ENCODE peak calls at places on chromosome 2, in five cellular contexts. V, H, U, Z and C are unnamed samples.

GRCh38 chr2:62467100-62467474 is 38.9 kb downstream of the TMEM17 start:
- DNase-seq in H (no peak), U (no peak), Z (no peak), V (no peak), C (peak; percentile 14)

GRCh38 chr2:47309952-47310800 is 92.8 kb upstream of the MSH2 start:
- DNase-seq in Z (no peak), V (peak; percentile 70), U (no peak), H (no peak), C (peak; percentile 98)

GRCh38 chr2:171811229-171811628 is 82.8 kb downstream of the SLC25A12 start:
- DNase-seq in V (no peak), H (no peak), U (peak; percentile 8), Z (no peak), C (peak; percentile 2)

GRCh38 chr2:238696323-238696722 is 151.6 kb upstream of the TWIST2 start:
- DNase-seq in Z (no peak), V (no peak), H (no peak), U (no peak), C (no peak)

GRCh38 chr2:9758741-9759140 is 84.5 kb upstream of the TAF1B start:
- DNase-seq in U (no peak), Z (no peak), H (no peak), V (no peak), C (no peak)

GRCh38 chr2:108594132-108594981 is 60.1 kb downstream of the LIMS1 start:
- DNase-seq in V (no peak), H (no peak), Z (no peak), U (peak; percentile 62), C (peak; percentile 76)

GRCh38 chr2:183124957-183125255 is 663 bp downstream of the NUP35 start:
- DNase-seq in U (no peak), V (no peak), H (no peak), Z (no peak), C (no peak)

GRCh38 chr2:153299809-153300208 is 178.8 kb downstream of the RPRM start:
- DNase-seq in V (no peak), H (no peak), Z (no peak), U (no peak), C (no peak)

GRCh38 chr2:120208381-120209353 is 14.5 kb downstream of the TMEM185B start:
- DNase-seq in U (no peak), Z (no peak), H (no peak), V (no peak), C (no peak)

GRCh38 chr2:11065833-11066232 is 89.4 kb upstream of the SLC66A3 start:
- DNase-seq in V (no peak), U (no peak), H (no peak), Z (no peak), C (no peak)

GRCh38 chr2:156177654-156178053 is 154.9 kb downstream of the NR4A2 start:
- DNase-seq in Z (no peak), V (no peak), U (no peak), H (no peak), C (no peak)

GRCh38 chr2:173568054-173568453 is 213.4 kb downstream of the CDCA7 start:
- DNase-seq in V (peak; percentile 37), U (peak; percentile 37), H (no peak), Z (no peak), C (peak; percentile 31)

GRCh38 chr2:158761626-158762025 is 33.5 kb upstream of the DAPL1 start:
- DNase-seq in H (no peak), Z (no peak), U (no peak), V (no peak), C (no peak)

GRCh38 chr2:215749092-215749957 is 264.0 kb downstream of the MREG start:
- DNase-seq in H (peak; percentile 67), U (no peak), Z (peak; percentile 86), V (no peak), C (no peak)

GRCh38 chr2:241003369-241003768 is 5.0 kb downstream of the SNED1 start:
- DNase-seq in H (no peak), U (no peak), Z (peak; percentile 50), V (no peak), C (no peak)

GRCh38 chr2:40202798-40203400 is 249.0 kb downstream of the SLC8A1 start:
- DNase-seq in H (no peak), V (no peak), Z (no peak), U (no peak), C (no peak)

GRCh38 chr2:226838758-226839555 is 3.1 kb downstream of the RHBDD1 start:
- DNase-seq in H (no peak), U (no peak), V (no peak), Z (no peak), C (peak; percentile 46)

GRCh38 chr2:182718459-182718858 is 2.4 kb downstream of the DNAJC10 start:
- DNase-seq in V (no peak), H (no peak), U (no peak), Z (no peak), C (no peak)

GRCh38 chr2:50491541-50492114 is 540.3 kb downstream of the NRXN1 start:
- DNase-seq in U (peak; percentile 12), V (peak; percentile 14), H (no peak), Z (no peak), C (peak; percentile 43)

GRCh38 chr2:50449306-50449705 is 582.6 kb downstream of the NRXN1 start:
- DNase-seq in Z (no peak), V (no peak), H (no peak), U (no peak), C (no peak)

GRCh38 chr2:69192176-69192945 is 179.4 kb downstream of the ANTXR1 start:
- DNase-seq in Z (no peak), U (no peak), V (no peak), H (no peak), C (no peak)

GRCh38 chr2:207901847-207902246 is 123.5 kb downstream of the PLEKHM3 start:
- DNase-seq in Z (no peak), U (no peak), H (no peak), V (no peak), C (no peak)

GRCh38 chr2:149170156-149170555 is 131.7 kb downstream of the LYPD6B start:
- DNase-seq in H (no peak), Z (no peak), V (no peak), U (no peak), C (no peak)

GRCh38 chr2:149167941-149168340 is 129.4 kb downstream of the LYPD6B start:
- DNase-seq in Z (no peak), U (no peak), V (no peak), H (no peak), C (no peak)

GRCh38 chr2:149170911-149171310 is 132.4 kb downstream of the LYPD6B start:
- DNase-seq in H (no peak), V (no peak), Z (no peak), U (no peak), C (no peak)

GRCh38 chr2:149166958-149167810 is 128.7 kb downstream of the LYPD6B start:
- DNase-seq in U (peak; percentile 10), Z (no peak), H (no peak), V (no peak), C (peak; percentile 82)

DNA sequence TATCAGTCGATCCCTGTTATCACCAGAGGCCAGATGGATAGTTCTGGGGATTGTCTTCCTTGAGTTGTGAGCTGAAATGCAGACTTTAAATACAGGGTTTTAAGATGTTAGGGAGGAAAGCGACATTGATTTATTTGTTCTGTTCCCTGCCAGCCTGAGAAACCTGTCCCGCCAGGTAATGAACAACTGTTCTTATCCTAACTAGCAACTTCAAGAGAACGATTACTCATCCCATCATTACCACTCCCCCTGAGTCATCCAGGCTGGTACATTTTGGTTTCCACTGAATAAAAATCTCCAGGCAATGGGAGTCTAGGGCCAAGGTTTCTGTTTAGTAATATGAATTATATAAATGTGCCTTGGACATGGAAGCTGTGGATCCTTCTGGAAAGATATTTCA is 131.2 kb downstream of the LYPD6B start:
- DNase-seq in H (no peak), Z (no peak), U (peak; percentile 83), V (no peak), C (no peak)
- H3K4me3 ChIP-seq in H (no peak overlapping the region), Z (no peak overlapping the region), U (peak overlapping the region; percentile 32), V (no peak overlapping the region), C (no peak overlapping the region)

DNA sequence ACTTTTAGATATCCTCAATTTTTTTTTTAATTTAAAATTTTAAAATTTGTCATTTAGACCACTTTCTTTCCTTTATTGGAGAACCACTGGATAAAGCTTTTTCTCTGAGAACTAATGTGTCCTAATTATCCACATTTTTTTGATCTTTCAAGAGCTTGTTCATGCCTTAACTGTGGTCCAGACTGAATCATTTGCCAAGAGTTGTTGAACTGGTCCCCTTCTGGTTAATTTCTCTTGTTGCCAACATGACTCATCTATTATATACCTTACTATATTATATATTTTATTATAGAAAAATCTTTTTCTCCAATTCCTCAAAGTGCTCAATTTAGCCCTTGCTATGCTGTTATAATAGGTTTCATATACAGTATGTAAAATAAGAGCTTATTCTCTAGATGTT is 53.1 kb upstream of the TMEM87B start:
- DNase-seq in H (no peak), U (no peak), Z (no peak), V (no peak), C (no peak)
- TF ChIP-seq CTCF in H (no peak), U (no peak), Z (no peak), V (no peak), C (no peak)

GRCh38 chr2:101151141-101151858 is at the start of gene TBC1D8:
- DNase-seq in V (peak; percentile 96), U (peak; percentile 49), H (peak; percentile 85), Z (peak; percentile 95), C (peak; percentile 79)

GRCh38 chr2:101147971-101148370 is 3.2 kb downstream of the TBC1D8 start:
- DNase-seq in V (no peak), U (no peak), Z (no peak), H (no peak), C (no peak)

GRCh38 chr2:101150306-101151140 is 659 bp downstream of the TBC1D8 start:
- DNase-seq in Z (peak; percentile 73), U (no peak), H (no peak), V (peak; percentile 48), C (peak; percentile 49)

GRCh38 chr2:101148777-101149176 is 2.4 kb downstream of the TBC1D8 start:
- DNase-seq in V (no peak), H (no peak), U (no peak), Z (no peak), C (no peak)

GRCh38 chr2:101149241-101150192 is 1.7 kb downstream of the TBC1D8 start:
- DNase-seq in V (no peak), Z (no peak), H (no peak), U (no peak), C (no peak)
- H3K4me3 ChIP-seq in V (no peak overlapping the region), Z (no peak overlapping the region), H (peak overlapping the region; percentile 60), U (peak overlapping the region; percentile 80), C (peak overlapping the region; percentile 76)

GRCh38 chr2:1796581-1796930 is 52.2 kb upstream of the PXDN start:
- DNase-seq in V (no peak), U (no peak), Z (no peak), H (no peak), C (no peak)
- TF ChIP-seq CTCF in V (no peak), U (no peak), Z (no peak), H (no peak), C (no peak)

GRCh38 chr2:196247979-196248286 is 76.6 kb upstream of the STK17B start:
- DNase-seq in V (no peak), U (no peak), Z (no peak), H (no peak), C (no peak)
- H3K4me3 ChIP-seq in V (no peak overlapping the region), U (no peak overlapping the region), Z (no peak overlapping the region), H (no peak overlapping the region), C (no peak overlapping the region)